ENCODE peak calls at places on chromosome X, in seven cellular contexts. One of them, this sample, is unnamed.

GRCh38 chrX:18883234-18883960 is 100.5 kb downstream of the PHKA2 start:
- DNase-seq in IMR-90: no peak
- DNase-seq in mesendoderm: peak
- DNase-seq in neuronal stem cell: no peak
- DNase-seq in mesenchymal stem cell: no peak
- DNase-seq in H1: no peak
- DNase-seq in H9: peak
- DNase-seq in this sample: peak

GRCh38 chrX:139120760-139121159 is 409.2 kb upstream of the FGF13 start:
- DNase-seq in IMR-90: no peak
- DNase-seq in mesendoderm: no peak
- DNase-seq in neuronal stem cell: no peak
- DNase-seq in mesenchymal stem cell: no peak
- DNase-seq in H1: no peak
- DNase-seq in H9: no peak
- DNase-seq in this sample: no peak

GRCh38 chrX:71603618-71604017 is 14.7 kb downstream of the CXCR3 start:
- DNase-seq in IMR-90: peak
- DNase-seq in mesendoderm: peak
- DNase-seq in neuronal stem cell: no peak
- DNase-seq in mesenchymal stem cell: peak
- DNase-seq in H1: no peak
- DNase-seq in H9: no peak
- DNase-seq in this sample: no peak

GRCh38 chrX:20116575-20117240 is at the start of gene MAP7D2:
- DNase-seq in IMR-90: no peak
- DNase-seq in mesendoderm: peak
- DNase-seq in neuronal stem cell: no peak
- DNase-seq in mesenchymal stem cell: no peak
- DNase-seq in H1: peak
- DNase-seq in H9: peak
- DNase-seq in this sample: no peak

GRCh38 chrX:113389846-113390245 is 549.2 kb upstream of the AMOT start:
- DNase-seq in IMR-90: no peak
- DNase-seq in mesendoderm: no peak
- DNase-seq in neuronal stem cell: no peak
- DNase-seq in mesenchymal stem cell: no peak
- DNase-seq in H1: no peak
- DNase-seq in H9: no peak
- DNase-seq in this sample: no peak

GRCh38 chrX:132489256-132490085 is 633 bp upstream of the MBNL3 start:
- DNase-seq in IMR-90: peak
- DNase-seq in mesendoderm: peak
- DNase-seq in neuronal stem cell: peak
- DNase-seq in mesenchymal stem cell: peak
- DNase-seq in H1: peak
- DNase-seq in H9: peak
- DNase-seq in this sample: peak

GRCh38 chrX:37454537-37455285 is 105.5 kb downstream of the PRRG1 start:
- DNase-seq in IMR-90: peak
- DNase-seq in mesendoderm: peak
- DNase-seq in neuronal stem cell: no peak
- DNase-seq in mesenchymal stem cell: no peak
- DNase-seq in H1: no peak
- DNase-seq in H9: peak
- DNase-seq in this sample: peak

GRCh38 chrX:22748093-22748999 is 251.4 kb upstream of the DDX53 start:
- DNase-seq in IMR-90: peak
- DNase-seq in mesendoderm: peak
- DNase-seq in neuronal stem cell: peak
- DNase-seq in mesenchymal stem cell: peak
- DNase-seq in H1: peak
- DNase-seq in H9: peak
- DNase-seq in this sample: peak

GRCh38 chrX:118261136-118261535 is 84.8 kb upstream of the WDR44 start:
- DNase-seq in IMR-90: no peak
- DNase-seq in mesendoderm: no peak
- DNase-seq in neuronal stem cell: no peak
- DNase-seq in mesenchymal stem cell: no peak
- DNase-seq in H1: no peak
- DNase-seq in H9: no peak
- DNase-seq in this sample: no peak

GRCh38 chrX:153971124-153971631 is 440 bp downstream of the HCFC1 start:
- DNase-seq in IMR-90: peak
- DNase-seq in mesendoderm: peak
- DNase-seq in neuronal stem cell: peak
- DNase-seq in mesenchymal stem cell: peak
- DNase-seq in H1: peak
- DNase-seq in H9: peak
- DNase-seq in this sample: peak

GRCh38 chrX:2397648-2398340 is 103.0 kb downstream of the DHRSX start:
- DNase-seq in IMR-90: peak
- DNase-seq in mesendoderm: peak
- DNase-seq in neuronal stem cell: no peak
- DNase-seq in mesenchymal stem cell: peak
- DNase-seq in H1: no peak
- DNase-seq in H9: no peak
- DNase-seq in this sample: peak

GRCh38 chrX:37912797-37913196 is 65.4 kb upstream of the DYNLT3 start:
- DNase-seq in IMR-90: no peak
- DNase-seq in mesendoderm: no peak
- DNase-seq in neuronal stem cell: no peak
- DNase-seq in mesenchymal stem cell: no peak
- DNase-seq in H1: no peak
- DNase-seq in H9: no peak
- DNase-seq in this sample: no peak

GRCh38 chrX:154986826-154987575 is 35.5 kb downstream of the F8 start:
- DNase-seq in IMR-90: no peak
- DNase-seq in mesendoderm: no peak
- DNase-seq in neuronal stem cell: no peak
- DNase-seq in mesenchymal stem cell: no peak
- DNase-seq in H1: no peak
- DNase-seq in H9: no peak
- DNase-seq in this sample: no peak

GRCh38 chrX:84046403-84046984 is 141.5 kb downstream of the RPS6KA6 start:
- DNase-seq in IMR-90: peak
- DNase-seq in mesendoderm: peak
- DNase-seq in neuronal stem cell: peak
- DNase-seq in mesenchymal stem cell: peak
- DNase-seq in H1: peak
- DNase-seq in H9: peak
- DNase-seq in this sample: peak

GRCh38 chrX:153365670-153366069 is 31.7 kb downstream of the ZNF275 start:
- DNase-seq in IMR-90: no peak
- DNase-seq in mesendoderm: no peak
- DNase-seq in neuronal stem cell: no peak
- DNase-seq in mesenchymal stem cell: no peak
- DNase-seq in H1: no peak
- DNase-seq in H9: no peak
- DNase-seq in this sample: no peak

GRCh38 chrX:26146024-26146423 is 7.9 kb downstream of the MAGEB18 start:
- DNase-seq in IMR-90: no peak
- DNase-seq in mesendoderm: peak
- DNase-seq in neuronal stem cell: no peak
- DNase-seq in mesenchymal stem cell: no peak
- DNase-seq in H1: no peak
- DNase-seq in H9: no peak
- DNase-seq in this sample: no peak
- H2BK5ac ChIP-seq in IMR-90: no peak
- H2BK5ac ChIP-seq in mesendoderm: no peak
- H2BK5ac ChIP-seq in neuronal stem cell: no peak
- H2BK5ac ChIP-seq in mesenchymal stem cell: no peak
- H2BK5ac ChIP-seq in H1: no peak
- H2BK5ac ChIP-seq in H9: no peak
- H2BK5ac ChIP-seq in this sample: no peak

DNA sequence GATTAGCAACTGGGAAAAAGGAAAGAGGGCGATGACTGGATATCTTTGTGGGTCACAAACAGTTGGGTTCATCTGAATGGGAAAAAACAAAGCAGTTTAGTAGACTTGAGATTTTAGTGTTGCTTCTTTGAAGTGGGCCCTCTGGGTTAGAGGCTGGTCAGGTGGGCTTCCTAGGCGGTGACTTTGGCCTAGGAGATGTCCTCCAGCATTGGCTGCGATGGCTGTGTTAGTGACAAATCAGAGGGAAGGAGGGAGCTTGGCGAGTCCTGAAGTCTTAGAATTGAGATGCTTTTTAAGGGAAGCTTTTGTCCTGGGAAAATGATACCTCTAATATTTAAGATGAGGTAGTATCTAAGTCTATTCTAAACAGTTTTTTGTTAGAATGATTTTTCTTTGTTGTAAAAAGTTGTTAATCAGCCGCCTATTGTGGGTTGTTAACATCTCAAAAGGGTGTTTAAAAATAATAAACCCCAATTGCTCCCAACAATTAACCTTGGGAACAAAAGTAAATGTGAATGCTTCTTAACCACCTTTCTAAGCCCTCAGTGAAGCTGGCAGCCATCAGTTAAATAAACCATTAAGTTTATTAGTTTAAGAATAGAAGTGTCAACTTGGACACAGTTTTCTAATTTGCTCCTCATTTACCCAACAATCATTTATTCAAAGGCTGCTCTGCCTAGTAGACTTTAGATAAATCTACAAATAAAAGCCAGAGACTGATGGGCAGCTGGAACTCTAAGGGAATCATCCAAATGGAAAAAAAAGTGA is 31.7 kb downstream of the DLG3 start:
- DNase-seq in IMR-90: no peak
- DNase-seq in mesendoderm: peak
- DNase-seq in neuronal stem cell: no peak
- DNase-seq in mesenchymal stem cell: no peak
- DNase-seq in H1: no peak
- DNase-seq in H9: peak
- DNase-seq in this sample: no peak
- H3K4me2 ChIP-seq in IMR-90: no peak
- H3K4me2 ChIP-seq in mesendoderm: no peak
- H3K4me2 ChIP-seq in neuronal stem cell: no peak
- H3K4me2 ChIP-seq in mesenchymal stem cell: no peak
- H3K4me2 ChIP-seq in H1: peak
- H3K4me2 ChIP-seq in H9: no peak
- H3K4me2 ChIP-seq in this sample: no peak

DNA sequence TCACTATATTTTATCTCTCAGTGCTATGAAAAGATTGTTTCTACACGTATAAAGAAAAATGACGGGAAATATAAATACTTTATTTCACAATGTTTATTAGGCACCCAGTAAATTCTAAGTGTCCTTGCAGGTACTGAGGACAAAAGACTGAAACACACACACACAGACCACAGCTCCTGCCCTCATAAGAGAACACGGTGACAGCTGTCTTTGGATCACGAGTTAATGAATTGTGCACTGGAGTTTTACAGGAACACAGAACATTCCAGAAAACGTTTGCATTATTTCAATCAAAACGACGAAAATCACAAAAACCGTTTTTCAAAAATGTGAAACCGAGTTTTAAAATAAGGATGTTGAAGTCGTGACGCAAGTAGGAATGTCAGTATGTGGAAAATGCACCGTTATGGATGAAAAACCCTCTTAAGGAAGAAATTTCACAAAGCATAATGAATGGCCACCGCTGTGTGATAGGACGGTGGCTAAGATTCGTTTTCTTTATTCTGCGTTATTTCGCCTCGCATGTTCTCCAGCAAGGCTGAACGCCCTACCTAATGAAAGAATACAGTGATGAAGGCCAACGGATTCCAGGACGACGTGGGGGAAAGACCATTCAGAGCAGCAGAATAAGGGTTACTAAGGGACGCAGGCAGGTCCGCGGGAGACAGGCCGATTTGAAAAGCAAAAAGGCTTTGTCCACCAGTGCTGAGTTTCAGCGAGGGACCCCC is 24.2 kb downstream of the FAM156A start:
- DNase-seq in IMR-90: no peak
- DNase-seq in mesendoderm: no peak
- DNase-seq in neuronal stem cell: no peak
- DNase-seq in mesenchymal stem cell: no peak
- DNase-seq in H1: no peak
- DNase-seq in H9: no peak
- DNase-seq in this sample: peak
- H2BK120ac ChIP-seq in IMR-90: peak
- H2BK120ac ChIP-seq in mesendoderm: peak
- H2BK120ac ChIP-seq in neuronal stem cell: no peak
- H2BK120ac ChIP-seq in mesenchymal stem cell: peak
- H2BK120ac ChIP-seq in H1: peak
- H2BK120ac ChIP-seq in H9: no peak
- H2BK120ac ChIP-seq in this sample: peak

DNA sequence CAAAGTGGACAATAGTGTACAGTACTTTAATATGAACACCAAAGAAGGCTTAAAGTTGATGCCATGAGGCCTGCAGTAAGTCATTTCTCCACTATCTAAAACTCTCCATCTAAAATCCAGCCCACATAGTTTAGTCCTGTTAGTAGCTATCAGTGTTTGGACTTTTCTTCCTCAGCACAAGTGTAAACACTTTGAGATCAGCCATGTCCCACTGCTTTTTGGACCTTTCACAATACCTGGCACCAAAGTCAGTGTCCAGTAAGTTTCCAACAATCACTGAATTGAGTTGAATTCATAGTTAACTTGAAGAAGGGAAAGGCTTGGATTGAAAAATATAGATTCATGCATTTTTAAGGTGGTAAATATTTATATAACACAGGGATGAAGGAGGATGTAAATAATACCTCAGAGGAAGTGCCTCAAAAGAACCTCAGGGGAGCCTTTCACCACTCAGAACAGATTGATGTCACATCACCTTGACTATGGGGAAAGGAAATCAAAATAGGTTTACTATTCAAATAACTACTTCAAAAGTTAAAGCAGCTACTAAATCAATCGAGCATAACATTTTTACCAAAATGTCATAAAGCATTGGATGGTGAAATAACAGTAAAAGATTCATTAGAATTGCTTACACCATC is 76.7 kb downstream of the FTHL17 start:
- DNase-seq in IMR-90: no peak
- DNase-seq in mesendoderm: no peak
- DNase-seq in neuronal stem cell: no peak
- DNase-seq in mesenchymal stem cell: no peak
- DNase-seq in H1: no peak
- DNase-seq in H9: no peak
- DNase-seq in this sample: no peak
- H2BK5ac ChIP-seq in IMR-90: no peak
- H2BK5ac ChIP-seq in mesendoderm: no peak
- H2BK5ac ChIP-seq in neuronal stem cell: no peak
- H2BK5ac ChIP-seq in mesenchymal stem cell: no peak
- H2BK5ac ChIP-seq in H1: no peak
- H2BK5ac ChIP-seq in H9: no peak
- H2BK5ac ChIP-seq in this sample: no peak

This sample was measured in trophoblast cell.